ENCODE peak calls at places on chromosomes 7 and 10, in seven cellular contexts. W, E, X, D, Y, G and I are unnamed samples.

GRCh38 chr7:16431646-16432424 is 10.5 kb upstream of the CRPPA start:
- DNase-seq in W (peak; percentile 62), E (no peak), X (no peak), D (peak; percentile 14), Y (no peak), G (peak; percentile 65), I (no peak)

GRCh38 chr10:48496831-48497792 is 107.8 kb downstream of the ARHGAP22 start:
- DNase-seq in W (no peak), E (peak; percentile 32), X (no peak), D (peak; percentile 76), Y (no peak), G (no peak), I (no peak)

GRCh38 chr7:26343837-26344236 is 52.2 kb downstream of the SNX10 start:
- DNase-seq in W (no peak), E (no peak), X (no peak), D (no peak), Y (no peak), G (no peak), I (no peak)

GRCh38 chr10:99938563-99938962 is 71.2 kb downstream of the DNMBP start:
- DNase-seq in W (no peak), E (no peak), X (no peak), D (no peak), Y (no peak), G (no peak), I (no peak)

GRCh38 chr7:144391823-144392255 is 11.7 kb downstream of the NOBOX start:
- DNase-seq in W (peak; percentile 52), E (no peak), X (peak; percentile 23), D (peak; percentile 63), Y (no peak), G (peak; percentile 52), I (peak; percentile 34)

GRCh38 chr7:99167072-99167471 is 23.2 kb upstream of the SMURF1 start:
- DNase-seq in W (no peak), E (no peak), X (no peak), D (no peak), Y (no peak), G (no peak), I (no peak)

GRCh38 chr7:115678049-115678982 is 352.2 kb downstream of the TFEC start:
- DNase-seq in W (no peak), E (no peak), X (no peak), D (peak; percentile 32), Y (no peak), G (peak; percentile 33), I (no peak)

GRCh38 chr7:137969828-137970227 is 32.1 kb downstream of the CREB3L2 start:
- DNase-seq in W (no peak), E (no peak), X (no peak), D (no peak), Y (no peak), G (no peak), I (no peak)

GRCh38 chr7:155509025-155509724 is 37.2 kb downstream of the CNPY1 start:
- DNase-seq in W (no peak), E (no peak), X (no peak), D (no peak), Y (no peak), G (no peak), I (no peak)

DNA sequence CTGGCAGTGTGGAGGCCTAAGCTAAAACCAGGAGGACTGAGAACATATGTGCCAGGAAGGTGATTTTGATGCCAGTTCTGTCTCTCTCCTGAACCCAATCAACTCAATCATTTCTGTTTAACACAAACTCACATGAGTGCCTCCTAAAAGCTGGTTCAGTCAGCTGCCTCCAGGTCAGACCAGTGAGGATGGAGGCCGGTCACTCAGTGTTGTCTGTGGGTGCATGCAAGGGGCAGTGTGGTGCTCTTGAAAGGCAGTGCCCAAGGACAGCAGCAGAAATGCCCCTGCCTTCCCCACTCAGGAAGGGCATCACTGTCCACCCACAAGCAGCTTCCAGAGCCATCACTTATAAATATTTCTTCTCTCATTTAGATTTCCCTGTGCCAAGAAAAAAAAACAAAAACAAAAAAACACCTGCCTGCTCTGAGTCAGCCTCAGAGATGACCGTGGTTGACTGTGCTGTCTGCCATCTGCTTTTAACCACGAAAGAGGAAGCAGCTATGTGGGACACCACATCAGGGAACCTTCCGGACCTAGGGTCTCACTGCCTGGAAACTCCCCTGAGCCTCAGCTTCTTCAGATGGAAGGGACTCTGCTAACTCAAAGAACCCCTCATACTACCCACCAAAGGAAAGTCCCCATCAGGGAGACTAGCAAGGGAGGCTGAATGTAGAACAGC is 39.1 kb downstream of the VOPP1 start:
- DNase-seq in W (no peak), E (no peak), X (no peak), D (peak; percentile 60), Y (no peak), G (no peak), I (no peak)
- H3K4me3 ChIP-seq in W (no peak overlapping the region), E (no peak overlapping the region), X (no peak overlapping the region), D (no peak overlapping the region), Y (no peak overlapping the region), G (no peak overlapping the region), I (no peak overlapping the region)

DNA sequence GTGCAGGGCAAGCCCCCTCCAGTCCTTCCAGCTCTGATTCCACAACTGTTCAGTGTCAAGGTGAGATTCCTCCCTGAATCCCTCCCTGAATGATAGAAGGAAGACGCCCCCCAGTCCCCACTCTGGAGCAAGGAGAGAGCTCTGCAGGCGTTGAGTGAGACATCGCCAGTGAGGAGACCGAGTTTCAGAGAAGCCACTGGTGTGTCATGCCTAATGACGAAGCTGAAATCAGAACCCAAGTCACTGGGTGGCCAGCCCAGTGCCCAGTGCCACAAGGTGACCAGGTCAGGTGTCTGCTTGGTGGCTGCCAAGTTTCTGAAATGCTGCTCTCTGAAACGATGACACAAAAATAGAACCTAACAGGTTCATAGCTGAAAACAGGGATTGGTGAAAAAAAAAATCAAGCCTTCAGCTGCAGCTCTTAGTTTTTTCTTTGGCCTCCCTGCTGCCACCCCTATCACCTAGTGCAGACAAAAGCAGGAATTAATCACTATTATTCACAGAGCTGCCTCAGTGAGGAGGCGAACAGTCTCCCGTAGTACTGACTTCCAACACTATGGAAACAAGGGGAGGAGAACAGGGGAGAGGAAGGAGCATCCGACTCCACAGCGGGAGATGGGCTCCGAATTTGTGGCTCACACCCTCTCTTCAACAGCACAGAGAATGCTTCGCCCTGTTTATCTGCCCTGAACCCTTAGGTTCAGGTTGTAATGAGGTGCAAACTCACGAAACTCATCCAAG is 153.5 kb downstream of the ARHGAP12 start:
- DNase-seq in W (no peak), E (no peak), X (no peak), D (no peak), Y (no peak), G (no peak), I (no peak)
- H3K4me3 ChIP-seq in W (no peak overlapping the region), E (no peak overlapping the region), X (no peak overlapping the region), D (no peak overlapping the region), Y (no peak overlapping the region), G (no peak overlapping the region), I (no peak overlapping the region)

GRCh38 chr10:112282086-112282485 is 1.1 kb upstream of the TECTB start:
- DNase-seq in W (no peak), E (no peak), X (no peak), D (no peak), Y (no peak), G (no peak), I (no peak)
- H3K4me3 ChIP-seq in W (no peak overlapping the region), E (no peak overlapping the region), X (no peak overlapping the region), D (no peak overlapping the region), Y (no peak overlapping the region), G (no peak overlapping the region), I (no peak overlapping the region)

GRCh38 chr10:83769421-83769820 is 369.9 kb upstream of the GHITM start:
- DNase-seq in W (peak; percentile 93), E (no peak), X (no peak), D (no peak), Y (no peak), G (no peak), I (no peak)
- H3K4me3 ChIP-seq in W (no peak overlapping the region), E (no peak overlapping the region), X (no peak overlapping the region), D (no peak overlapping the region), Y (no peak overlapping the region), G (no peak overlapping the region), I (no peak overlapping the region)

GRCh38 chr10:21173433-21173963 is 276.4 kb upstream of the NEBL start:
- DNase-seq in W (no peak), E (no peak), X (no peak), D (no peak), Y (no peak), G (no peak), I (no peak)
- H3K4me3 ChIP-seq in W (peak overlapping the region; percentile 58), E (peak overlapping the region; percentile 65), X (peak overlapping the region; percentile 36), D (peak overlapping the region; percentile 55), Y (peak overlapping the region; percentile 28), G (peak overlapping the region; percentile 79), I (peak overlapping the region; percentile 39)

GRCh38 chr10:68075550-68076004 is 494 bp upstream of the HERC4 start:
- DNase-seq in W (no peak), E (no peak), X (no peak), D (no peak), Y (no peak), G (no peak), I (no peak)
- H3K4me3 ChIP-seq in W (no peak overlapping the region), E (peak overlapping the region; percentile 93), X (peak overlapping the region; percentile 89), D (peak overlapping the region; percentile 20), Y (peak overlapping the region; percentile 72), G (peak overlapping the region; percentile 15), I (peak overlapping the region; percentile 74)

DNA sequence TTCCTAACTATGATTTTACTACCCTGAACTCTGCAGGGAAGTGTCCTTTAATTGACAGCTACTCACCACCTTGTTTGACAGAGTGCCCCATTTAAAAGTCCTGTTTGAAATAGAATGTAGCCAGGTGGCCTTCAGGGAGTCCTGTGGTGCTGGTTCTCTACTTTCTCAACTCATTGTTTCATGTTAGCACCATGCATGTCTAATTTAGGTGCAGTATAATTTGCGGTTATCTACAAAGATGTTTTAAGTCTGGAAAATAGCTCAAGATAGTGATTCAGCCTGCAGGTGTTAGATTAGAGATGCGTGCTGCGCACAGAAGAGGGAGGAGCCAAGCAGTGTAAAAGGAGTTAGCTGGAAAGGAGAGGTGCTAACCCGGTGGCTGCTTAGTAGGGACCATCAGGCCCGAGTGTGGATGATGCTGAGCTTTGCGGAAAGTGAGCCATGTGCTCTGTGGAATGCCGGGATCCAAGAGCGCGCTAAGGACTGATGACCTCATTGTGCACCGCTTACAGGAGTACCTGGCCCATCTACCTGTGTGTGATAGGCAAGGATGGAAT is 1.2 kb downstream of the CCM2 start:
- DNase-seq in W (no peak), E (no peak), X (no peak), D (no peak), Y (no peak), G (no peak), I (peak; percentile 59)
- H3K4me3 ChIP-seq in W (peak overlapping the region; percentile 46), E (peak overlapping the region; percentile 85), X (peak overlapping the region; percentile 73), D (peak overlapping the region; percentile 80), Y (peak overlapping the region; percentile 94), G (peak overlapping the region; percentile 85), I (peak overlapping the region; percentile 91)